ENCODE peak calls at places on chromosomes 2 and 18, in six cellular contexts. F is HTR-8/SVneo, C is T-helper 1 cell, R is HFFc6, G is RWPE1, Z is ACHN. S is an unnamed sample.

GRCh38 chr2:103739216-103739615 is 977.4 kb downstream of the TMEM182 start:
- DNase-seq in F (no peak), C (no peak), R (no peak), G (no peak), Z (peak), S (no peak)

GRCh38 chr18:7259482-7259881 is 28.6 kb downstream of the LRRC30 start:
- DNase-seq in F (no peak), C (no peak), R (no peak), G (no peak), Z (no peak), S (no peak)

GRCh38 chr2:24490674-24491625 is at the start of gene NCOA1:
- DNase-seq in F (peak), C (peak), R (peak), G (peak), Z (peak), S (peak)

GRCh38 chr2:37350034-37350433 is 5.6 kb downstream of the QPCT start:
- DNase-seq in F (no peak), C (no peak), R (no peak), G (no peak), Z (peak), S (no peak)

GRCh38 chr2:219519526-219519916 is 5.2 kb downstream of the ASIC4 start:
- DNase-seq in F (no peak), C (no peak), R (no peak), G (no peak), Z (no peak), S (no peak)

GRCh38 chr2:118604346-118604745 is 243.1 kb downstream of the EN1 start:
- DNase-seq in F (no peak), C (no peak), R (no peak), G (no peak), Z (no peak), S (no peak)

GRCh38 chr2:176072951-176073904 is 10.5 kb downstream of the EVX2 start:
- DNase-seq in F (no peak), C (no peak), R (no peak), G (no peak), Z (no peak), S (no peak)

GRCh38 chr18:24398515-24398914 is 891 bp upstream of the OSBPL1A start:
- DNase-seq in F (no peak), C (no peak), R (no peak), G (no peak), Z (no peak), S (peak)

GRCh38 chr2:85753525-85754312 is at the start of gene ATOH8:
- DNase-seq in F (no peak), C (no peak), R (peak), G (no peak), Z (peak), S (peak)

GRCh38 chr2:160918909-160919503 is 241.2 kb upstream of the TANK start:
- DNase-seq in F (peak), C (peak), R (peak), G (peak), Z (peak), S (peak)

GRCh38 chr2:195382186-195382585 is 274.8 kb upstream of the SLC39A10 start:
- DNase-seq in F (no peak), C (peak), R (no peak), G (no peak), Z (no peak), S (no peak)

GRCh38 chr2:201452856-201453643 is 1.5 kb downstream of the STRADB start:
- DNase-seq in F (no peak), C (no peak), R (no peak), G (no peak), Z (no peak), S (no peak)

S was measured in trophoblast cell.